ENCODE peak calls at places on chromosomes 4 and X, in six cellular contexts. P is CD8-positive, alpha-beta T cell; N is nephron progenitor cell; L is AG10803; Z is A549; S is HFFc6. J is an unnamed sample.

GRCh38 chr4:47106561-47106960 is 75.2 kb downstream of the GABRB1 start:
- DNase-seq in P (no peak), N (no peak), L (no peak), Z (no peak), S (no peak), J (no peak)

GRCh38 chr4:89196056-89196674 is 84.8 kb downstream of the TIGD2 start:
- DNase-seq in P (no peak), N (no peak), L (peak), Z (peak), S (no peak), J (no peak)

GRCh38 chrX:129593137-129593536 is 53.1 kb downstream of the OCRL start:
- DNase-seq in P (no peak), N (no peak), L (peak), Z (peak), S (no peak), J (no peak)

GRCh38 chr4:11506194-11506593 is 77.5 kb upstream of the HS3ST1 start:
- DNase-seq in P (no peak), N (no peak), L (no peak), Z (no peak), S (no peak), J (no peak)

GRCh38 chr4:83771113-83771705 is 235.3 kb downstream of the GPAT3 start:
- DNase-seq in P (no peak), N (peak), L (peak), Z (peak), S (peak), J (peak)

GRCh38 chrX:153494541-153495361 is at the start of gene BGN:
- DNase-seq in P (no peak), N (peak), L (no peak), Z (no peak), S (peak), J (peak)

GRCh38 chr4:5797866-5798265 is 86.9 kb downstream of the EVC start:
- DNase-seq in P (no peak), N (no peak), L (no peak), Z (no peak), S (no peak), J (no peak)

GRCh38 chr4:7547368-7548040 is 112.8 kb upstream of the PSAPL1 start:
- DNase-seq in P (no peak), N (no peak), L (peak), Z (no peak), S (no peak), J (no peak)

GRCh38 chr4:109390369-109390768 is 43.2 kb upstream of the SEC24B start:
- DNase-seq in P (no peak), N (no peak), L (no peak), Z (no peak), S (no peak), J (no peak)

GRCh38 chr4:57193996-57194675 is 84.0 kb upstream of the IGFBP7 start:
- DNase-seq in P (no peak), N (peak), L (no peak), Z (no peak), S (no peak), J (no peak)
- TF ChIP-seq CTCF in P (no peak), N (no peak), L (no peak), Z (no peak), S (no peak), J (no peak)

GRCh38 chr4:72295966-72296557 is 264.3 kb downstream of the NPFFR2 start:
- DNase-seq in P (no peak), N (peak), L (peak), Z (peak), S (peak), J (no peak)
- TF ChIP-seq CTCF in P (no peak), N (peak), L (peak), Z (peak), S (peak), J (peak)

GRCh38 chr4:8891646-8892555 is 20.3 kb upstream of the HMX1 start:
- DNase-seq in P (no peak), N (peak), L (no peak), Z (no peak), S (no peak), J (no peak)

GRCh38 chr4:8882239-8882638 is 10.6 kb upstream of the HMX1 start:
- DNase-seq in P (no peak), N (no peak), L (no peak), Z (no peak), S (no peak), J (no peak)

GRCh38 chr4:8891255-8891645 is 19.6 kb upstream of the HMX1 start:
- DNase-seq in P (no peak), N (no peak), L (no peak), Z (no peak), S (no peak), J (no peak)

GRCh38 chr4:8888856-8889255 is 17.2 kb upstream of the HMX1 start:
- DNase-seq in P (no peak), N (no peak), L (no peak), Z (no peak), S (no peak), J (no peak)

DNA sequence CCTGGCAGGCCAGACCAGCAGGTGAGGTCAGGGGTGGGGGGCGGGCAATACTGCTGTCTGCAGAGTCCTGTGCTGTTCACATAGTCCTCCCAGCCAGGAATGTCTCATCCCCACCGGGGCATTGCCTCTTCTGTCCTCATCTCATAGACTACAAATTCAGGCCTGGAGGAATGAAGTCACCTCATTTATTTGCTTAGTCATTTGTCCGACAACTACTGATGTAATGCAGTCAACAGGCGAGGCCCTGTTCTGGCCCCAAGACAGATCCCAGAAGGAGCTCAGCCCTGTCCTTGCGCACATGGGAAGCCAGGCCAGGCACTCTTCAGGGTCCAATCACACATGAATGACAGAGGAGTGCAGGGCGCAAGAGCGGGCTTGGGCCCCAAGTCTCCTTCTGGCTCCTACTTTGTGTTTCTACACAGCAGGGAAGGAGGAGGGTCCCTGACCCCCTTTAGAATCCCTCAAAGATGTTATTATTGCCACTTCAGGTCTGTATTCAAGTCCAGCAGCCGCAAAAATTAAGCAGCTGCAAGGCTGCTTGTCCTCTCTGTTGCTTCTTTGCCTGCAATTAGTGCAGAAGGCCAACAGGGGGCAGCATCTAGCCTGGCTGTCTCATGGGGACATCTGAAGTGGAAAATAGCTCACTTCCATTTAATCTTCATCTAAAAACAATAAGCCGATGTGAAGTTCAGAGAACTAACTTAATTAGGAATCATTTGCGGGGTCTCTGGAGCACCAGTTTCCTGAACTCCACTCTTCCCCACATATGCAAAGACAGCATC is 15.2 kb upstream of the HMX1 start:
- DNase-seq in P (no peak), N (no peak), L (no peak), Z (no peak), S (no peak), J (no peak)
- TF ChIP-seq CTCF in P (peak), N (peak), L (peak), Z (peak), S (peak), J (peak)

DNA sequence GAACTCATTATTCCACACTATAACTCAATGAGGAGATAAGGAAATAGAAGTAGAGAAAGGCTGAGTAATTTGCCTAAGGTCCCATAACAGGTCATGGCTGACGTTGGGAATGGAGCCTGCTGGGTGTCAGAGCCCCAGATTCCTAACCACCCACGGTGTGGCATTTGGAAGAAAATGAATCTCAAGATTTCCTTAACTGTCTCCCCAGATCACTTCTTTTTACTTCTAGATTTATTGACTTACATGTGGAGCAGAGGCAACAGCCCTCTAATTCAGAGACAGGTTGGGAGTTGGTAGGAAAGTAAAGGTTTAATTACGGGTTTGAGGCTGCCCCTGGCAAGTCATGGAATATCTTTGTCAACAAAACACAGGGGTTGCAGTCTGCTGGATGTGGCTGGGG is 134.0 kb downstream of the ARHGAP10 start:
- DNase-seq in P (no peak), N (no peak), L (no peak), Z (no peak), S (no peak), J (no peak)
- TF ChIP-seq CTCF in P (no peak), N (no peak), L (no peak), Z (no peak), S (no peak), J (no peak)

GRCh38 chrX:11040405-11040804 is 70.7 kb upstream of the HCCS start:
- DNase-seq in P (no peak), N (no peak), L (no peak), Z (no peak), S (no peak), J (no peak)
- TF ChIP-seq CTCF in P (no peak), N (no peak), L (peak), Z (no peak), S (peak), J (no peak)

J was measured in endothelial cell.